ENCODE peak calls at places on chromosomes 3 and 15, in seven cellular contexts. D is progenitor cell of endocrine pancreas, Y is tibial artery, R is HepG2, J is left ventricle myocardium inferior, F is epithelial cell of esophagus, B is HFFc6. G is an unnamed sample.

GRCh38 chr3:4401441-4401840 is 65.6 kb downstream of the SUMF1 start:
- DNase-seq in Y (no peak), F (no peak), D (no peak), B (no peak), J (no peak), R (no peak), G (no peak)

GRCh38 chr15:77984446-77984861 is 93.1 kb downstream of the TBC1D2B start:
- DNase-seq in J (no peak), B (no peak), Y (no peak), R (no peak), D (no peak), F (no peak), G (no peak)

GRCh38 chr15:34588046-34588674 is 4.7 kb upstream of the GOLGA8B start:
- DNase-seq in F (peak), D (no peak), R (peak), J (no peak), B (peak), Y (peak), G (peak)

GRCh38 chr15:85330941-85331588 is 49.3 kb upstream of the AKAP13 start:
- DNase-seq in B (peak), F (peak), D (peak), Y (peak), R (peak), J (peak), G (peak)

GRCh38 chr3:155428558-155428957 is 135.1 kb upstream of the STRIT1 start:
- DNase-seq in D (no peak), J (no peak), R (no peak), Y (no peak), B (peak), F (peak), G (no peak)

GRCh38 chr15:66178531-66178910 is 75.0 kb downstream of the MEGF11 start:
- DNase-seq in F (no peak), D (no peak), J (no peak), R (no peak), Y (no peak), B (no peak), G (no peak)

GRCh38 chr15:64263567-64263966 is 92.4 kb downstream of the CSNK1G1 start:
- DNase-seq in J (no peak), F (no peak), B (no peak), R (no peak), Y (no peak), D (no peak), G (no peak)

GRCh38 chr15:62572797-62573196 is 407.7 kb upstream of the C2CD4B start:
- DNase-seq in F (no peak), B (no peak), J (no peak), Y (no peak), D (no peak), R (peak), G (no peak)

GRCh38 chr3:58586776-58587192 is 9.6 kb upstream of the FAM107A start:
- DNase-seq in B (no peak), R (no peak), D (peak), F (no peak), J (no peak), Y (no peak), G (no peak)

GRCh38 chr3:192825191-192825590 is 92.5 kb downstream of the MB21D2 start:
- DNase-seq in D (no peak), B (no peak), F (no peak), J (no peak), Y (no peak), R (peak), G (no peak)

GRCh38 chr15:43105077-43105769 is 615 bp downstream of the UBR1 start:
- DNase-seq in R (peak), Y (no peak), J (no peak), D (no peak), F (peak), B (no peak), G (peak)

GRCh38 chr3:72258786-72259185 is 473.8 kb upstream of the PROK2 start:
- DNase-seq in F (no peak), J (no peak), Y (no peak), D (no peak), R (no peak), B (no peak), G (no peak)

GRCh38 chr3:63976166-63976861 is 47.0 kb downstream of the PSMD6 start:
- DNase-seq in F (peak), B (peak), Y (no peak), D (no peak), R (peak), J (no peak), G (peak)

GRCh38 chr3:192169332-192169915 is 557.9 kb downstream of the FGF12 start:
- DNase-seq in B (no peak), D (no peak), R (no peak), F (peak), J (no peak), Y (no peak), G (no peak)

GRCh38 chr15:58513681-58514336 is 82.0 kb downstream of the LIPC start:
- DNase-seq in D (no peak), J (no peak), F (no peak), B (no peak), R (no peak), Y (no peak), G (no peak)

GRCh38 chr15:23687143-23687470 is at the start of gene NDN:
- DNase-seq in B (no peak), D (peak), J (peak), Y (no peak), R (no peak), F (peak), G (no peak)

GRCh38 chr15:40511472-40512133 is 40.8 kb downstream of the CHST14 start:
- DNase-seq in B (peak), D (peak), J (peak), Y (peak), F (peak), R (peak), G (peak)

GRCh38 chr3:149393355-149394165 is 16.1 kb upstream of the TM4SF1 start:
- DNase-seq in R (peak), D (peak), Y (peak), B (peak), F (peak), J (peak), G (peak)

GRCh38 chr15:88911766-88912118 is 1.4 kb downstream of the MFGE8 start:
- DNase-seq in B (no peak), F (peak), D (no peak), R (no peak), Y (no peak), J (peak), G (peak)

GRCh38 chr3:105868450-105868744 is 415 bp downstream of the CBLB start:
- DNase-seq in D (peak), Y (peak), J (peak), F (peak), B (peak), R (peak), G (peak)

GRCh38 chr3:73513260-73513659 is 111.5 kb downstream of the PDZRN3 start:
- DNase-seq in D (peak), R (peak), F (no peak), B (no peak), Y (no peak), J (no peak), G (no peak)

GRCh38 chr3:129441782-129442181 is 1.8 kb downstream of the IFT122 start:
- DNase-seq in J (no peak), D (no peak), F (no peak), R (no peak), Y (peak), B (peak), G (peak)

GRCh38 chr3:98778383-98778782 is 15.2 kb downstream of the ST3GAL6 start:
- DNase-seq in B (no peak), F (peak), R (no peak), D (no peak), J (no peak), Y (no peak), G (peak)

GRCh38 chr3:175489406-175489805 is 630.3 kb downstream of the NAALADL2 start:
- DNase-seq in Y (no peak), B (no peak), F (no peak), J (no peak), R (no peak), D (no peak), G (no peak)

GRCh38 chr15:51924146-51925068 is 47.2 kb downstream of the LEO1 start:
- DNase-seq in J (no peak), Y (no peak), R (no peak), F (no peak), B (no peak), D (no peak), G (no peak)

GRCh38 chr3:184184546-184185234 is 1.3 kb upstream of the ABCF3 start:
- DNase-seq in B (no peak), R (no peak), Y (no peak), J (no peak), F (no peak), D (no peak), G (no peak)

GRCh38 chr15:59866642-59867041 is 137.5 kb upstream of the FOXB1 start:
- DNase-seq in R (no peak), B (no peak), J (no peak), Y (no peak), F (no peak), D (no peak), G (no peak)

GRCh38 chr15:69092159-69092558 is 68.3 kb upstream of the GLCE start:
- DNase-seq in J (no peak), B (peak), R (peak), F (peak), D (no peak), Y (no peak), G (peak)

DNA sequence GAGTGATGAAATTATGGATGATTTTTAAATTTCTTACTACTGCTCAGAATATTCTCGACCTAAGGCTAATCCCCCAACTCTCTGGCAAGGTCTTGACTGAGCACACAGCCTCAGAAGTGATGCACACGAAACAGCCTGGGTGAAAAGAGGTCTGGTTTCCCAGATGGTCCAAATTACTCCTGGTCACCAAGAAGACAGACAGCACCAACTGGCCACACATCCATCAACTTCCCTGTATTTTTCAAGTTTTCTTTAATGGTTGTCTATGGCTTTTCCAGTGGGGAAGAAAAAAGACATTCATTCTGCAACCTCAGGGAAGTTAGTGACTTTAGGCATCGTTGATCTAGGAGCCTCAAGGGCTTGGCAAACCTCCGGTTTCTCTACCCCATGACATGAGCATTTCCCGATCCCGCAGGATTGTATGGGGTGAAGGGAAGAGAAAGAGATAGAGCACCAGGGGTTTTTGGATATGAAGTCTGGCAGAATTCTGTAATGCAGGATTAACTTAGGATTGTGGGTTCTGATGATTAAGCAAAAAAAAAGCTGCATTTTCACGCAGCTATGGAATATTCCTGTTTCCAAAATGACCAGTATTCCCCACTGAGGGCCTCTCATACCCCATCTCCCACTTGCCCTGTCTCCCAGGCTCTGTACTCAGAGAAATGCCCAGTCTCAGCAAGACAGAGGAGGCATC is 62.2 kb downstream of the UMPS start:
- DNase-seq in F (no peak), Y (no peak), D (no peak), J (no peak), R (no peak), B (no peak), G (no peak)
- TF ChIP-seq CTCF in F (no peak), Y (no peak), D (no peak), J (no peak), R (no peak), B (no peak), G (no peak)

DNA sequence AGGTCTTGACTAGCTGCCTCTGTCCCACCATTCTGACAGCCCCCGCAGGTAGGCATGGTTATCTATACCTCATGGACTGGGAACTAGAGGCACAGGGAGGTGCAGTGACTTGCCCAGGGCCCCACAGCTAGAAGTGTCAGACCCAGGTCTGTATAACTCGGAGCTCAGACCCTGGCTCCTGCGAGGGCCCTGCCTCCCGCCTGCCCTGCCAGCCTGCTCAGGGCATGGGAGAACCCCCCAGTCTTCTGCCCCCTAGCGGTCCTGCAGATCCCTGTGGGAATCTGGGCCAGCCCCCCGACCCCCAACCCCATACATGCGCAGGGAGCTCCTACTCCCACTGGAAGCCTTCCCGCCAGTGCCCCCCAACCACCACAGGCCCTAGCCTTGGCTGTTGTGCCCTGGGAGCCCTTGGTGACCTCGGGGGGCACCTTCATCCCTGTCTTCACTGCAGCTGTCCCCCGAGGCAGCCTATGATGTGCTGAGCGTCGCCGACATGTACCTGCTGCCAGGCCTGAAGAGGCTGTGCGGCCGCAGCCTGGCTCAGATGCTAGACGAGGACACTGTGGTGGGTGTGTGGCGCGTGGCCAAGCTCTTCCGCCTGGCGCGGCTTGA is 6.9 kb downstream of the ABTB1 start:
- DNase-seq in R (no peak), D (no peak), J (peak), B (no peak), F (no peak), Y (peak), G (no peak)
- TF ChIP-seq CTCF in R (peak), D (peak), J (no peak), B (peak), F (no peak), Y (no peak), G (no peak)

GRCh38 chr3:133464573-133464972 is 64.7 kb downstream of the BFSP2 start:
- DNase-seq in D (no peak), J (no peak), B (peak), F (peak), R (no peak), Y (no peak), G (peak)
- TF ChIP-seq CTCF in D (peak), J (peak), B (peak), F (peak), R (no peak), Y (no peak), G (peak)

DNA sequence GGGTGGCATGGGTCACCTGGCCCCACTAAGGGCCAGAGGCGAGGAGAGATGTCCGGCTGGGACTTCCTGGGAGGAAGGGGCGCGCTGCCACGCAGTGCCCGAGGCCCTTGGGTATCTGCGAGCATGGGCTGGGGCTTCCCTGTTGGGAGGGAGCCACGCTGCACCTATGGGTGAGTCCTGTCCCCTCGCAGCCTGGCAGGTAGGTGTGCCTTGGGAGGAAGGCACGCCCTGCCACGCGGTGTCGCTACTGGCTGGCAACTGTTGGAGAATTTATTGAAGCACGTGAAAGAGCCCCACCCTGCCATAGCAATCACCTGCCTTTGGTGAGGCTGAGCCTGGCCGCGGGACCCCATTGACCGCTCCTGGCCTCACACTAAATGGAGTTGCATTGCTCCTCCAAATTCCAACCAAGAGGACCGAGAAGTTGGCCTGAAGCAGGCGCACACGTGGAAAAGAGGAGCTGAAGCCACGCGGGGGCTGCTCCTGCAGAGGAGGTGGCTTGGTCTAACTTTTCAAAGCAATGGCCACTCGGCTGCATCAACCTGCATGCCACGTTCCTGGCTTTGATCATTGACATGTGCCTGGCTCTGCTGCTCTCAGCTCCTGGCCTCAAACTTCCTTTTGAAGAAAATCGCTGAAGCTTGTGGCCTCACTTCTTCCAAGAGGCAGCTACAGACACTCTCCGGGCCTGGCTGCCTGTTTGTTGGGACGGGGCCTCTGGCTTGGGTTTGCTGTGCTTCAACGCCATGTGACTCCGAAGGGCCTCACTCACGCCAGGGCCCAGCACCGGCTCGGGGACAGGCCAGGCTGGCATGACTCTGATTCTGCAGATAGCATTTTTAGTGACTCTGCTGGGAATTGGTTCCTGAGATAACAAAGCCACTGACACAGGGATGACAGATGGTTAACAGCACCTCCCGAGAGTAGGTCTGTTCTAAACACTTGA is 134.1 kb downstream of the TJP1 start:
- DNase-seq in F (no peak), B (no peak), R (no peak), D (no peak), J (no peak), Y (no peak), G (no peak)
- TF ChIP-seq CTCF in F (no peak), B (no peak), R (no peak), D (no peak), J (no peak), Y (no peak), G (no peak)